ENCODE peak calls at places on chromosomes 12 and 14, in four cellular contexts. One of them, this sample, is unnamed.

GRCh38 chr14:95362180-95362494 is 42.4 kb upstream of the CLMN start:
- DNase-seq in dorsolateral prefrontal cortex: no peak
- DNase-seq in HAP-1: no peak
- DNase-seq in CD4-positive, alpha-beta memory T cell: no peak
- DNase-seq in this sample: no peak

GRCh38 chr12:3962661-3963483 is 89.7 kb upstream of the PARP11 start:
- DNase-seq in dorsolateral prefrontal cortex: no peak
- DNase-seq in HAP-1: no peak
- DNase-seq in CD4-positive, alpha-beta memory T cell: peak; percentile 87
- DNase-seq in this sample: no peak

GRCh38 chr12:21989819-21990412 is 48.7 kb upstream of the ABCC9 start:
- DNase-seq in dorsolateral prefrontal cortex: no peak
- DNase-seq in CD4-positive, alpha-beta memory T cell: no peak
- DNase-seq in HAP-1: no peak
- DNase-seq in this sample: no peak

GRCh38 chr14:95121911-95122696 is 35.2 kb downstream of the DICER1 start:
- DNase-seq in HAP-1: no peak
- DNase-seq in dorsolateral prefrontal cortex: no peak
- DNase-seq in CD4-positive, alpha-beta memory T cell: no peak
- DNase-seq in this sample: no peak

GRCh38 chr12:100077367-100077766 is 65.3 kb downstream of the BLTP3B start:
- DNase-seq in CD4-positive, alpha-beta memory T cell: no peak
- DNase-seq in dorsolateral prefrontal cortex: no peak
- DNase-seq in HAP-1: no peak
- DNase-seq in this sample: no peak

GRCh38 chr14:79629372-79629771 is 581.9 kb downstream of the DIO2 start:
- DNase-seq in HAP-1: no peak
- DNase-seq in dorsolateral prefrontal cortex: no peak
- DNase-seq in CD4-positive, alpha-beta memory T cell: no peak
- DNase-seq in this sample: no peak

GRCh38 chr12:108511633-108512540 is 3.2 kb upstream of the FICD start:
- DNase-seq in dorsolateral prefrontal cortex: peak; percentile 84
- DNase-seq in CD4-positive, alpha-beta memory T cell: peak; percentile 72
- DNase-seq in HAP-1: peak; percentile 84
- DNase-seq in this sample: no peak

GRCh38 chr14:94163806-94164205 is 10.3 kb upstream of the PPP4R4 start:
- DNase-seq in HAP-1: no peak
- DNase-seq in dorsolateral prefrontal cortex: no peak
- DNase-seq in CD4-positive, alpha-beta memory T cell: no peak
- DNase-seq in this sample: no peak

GRCh38 chr12:38102197-38102596 is 214.4 kb upstream of the ALG10B start:
- DNase-seq in CD4-positive, alpha-beta memory T cell: no peak
- DNase-seq in dorsolateral prefrontal cortex: no peak
- DNase-seq in HAP-1: no peak
- DNase-seq in this sample: no peak

GRCh38 chr12:38101753-38102152 is 214.8 kb upstream of the ALG10B start:
- DNase-seq in CD4-positive, alpha-beta memory T cell: no peak
- DNase-seq in HAP-1: no peak
- DNase-seq in dorsolateral prefrontal cortex: no peak
- DNase-seq in this sample: no peak

DNA sequence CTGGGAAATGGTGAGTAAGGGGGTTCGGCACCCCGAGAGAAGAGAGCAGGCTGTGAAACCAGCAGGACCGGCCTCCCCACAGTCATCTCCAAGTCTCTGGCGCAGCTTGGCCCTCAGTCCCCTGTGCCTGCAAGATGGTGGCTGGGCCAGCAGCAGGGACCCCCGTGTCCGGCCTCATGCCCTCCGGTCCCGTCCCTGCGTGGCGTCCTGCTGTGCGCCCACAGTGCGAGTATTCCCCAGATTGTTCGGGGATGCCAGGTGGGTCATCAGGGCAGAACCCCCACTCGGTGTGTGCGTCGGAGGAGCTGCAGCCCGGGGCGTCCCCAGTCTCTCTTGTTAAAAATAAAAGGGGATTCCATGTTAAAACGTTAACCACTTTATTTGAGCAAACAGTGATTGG is 216.9 kb upstream of the ALG10B start:
- DNase-seq in HAP-1: no peak
- DNase-seq in dorsolateral prefrontal cortex: no peak
- DNase-seq in CD4-positive, alpha-beta memory T cell: no peak
- DNase-seq in this sample: no peak
- H3K4me3 ChIP-seq in HAP-1: no peak overlapping the region
- H3K4me3 ChIP-seq in dorsolateral prefrontal cortex: no peak overlapping the region
- H3K4me3 ChIP-seq in CD4-positive, alpha-beta memory T cell: no peak overlapping the region
- H3K4me3 ChIP-seq in this sample: no peak overlapping the region

GRCh38 chr14:59918824-59919581 is 941 bp upstream of the LRRC9 start:
- DNase-seq in HAP-1: peak; percentile 31
- DNase-seq in CD4-positive, alpha-beta memory T cell: no peak
- DNase-seq in dorsolateral prefrontal cortex: no peak
- DNase-seq in this sample: no peak
- H3K4me3 ChIP-seq in HAP-1: peak overlapping the region; percentile 43
- H3K4me3 ChIP-seq in CD4-positive, alpha-beta memory T cell: peak overlapping the region; percentile 31
- H3K4me3 ChIP-seq in dorsolateral prefrontal cortex: peak overlapping the region; percentile 71
- H3K4me3 ChIP-seq in this sample: peak overlapping the region; percentile 44

DNA sequence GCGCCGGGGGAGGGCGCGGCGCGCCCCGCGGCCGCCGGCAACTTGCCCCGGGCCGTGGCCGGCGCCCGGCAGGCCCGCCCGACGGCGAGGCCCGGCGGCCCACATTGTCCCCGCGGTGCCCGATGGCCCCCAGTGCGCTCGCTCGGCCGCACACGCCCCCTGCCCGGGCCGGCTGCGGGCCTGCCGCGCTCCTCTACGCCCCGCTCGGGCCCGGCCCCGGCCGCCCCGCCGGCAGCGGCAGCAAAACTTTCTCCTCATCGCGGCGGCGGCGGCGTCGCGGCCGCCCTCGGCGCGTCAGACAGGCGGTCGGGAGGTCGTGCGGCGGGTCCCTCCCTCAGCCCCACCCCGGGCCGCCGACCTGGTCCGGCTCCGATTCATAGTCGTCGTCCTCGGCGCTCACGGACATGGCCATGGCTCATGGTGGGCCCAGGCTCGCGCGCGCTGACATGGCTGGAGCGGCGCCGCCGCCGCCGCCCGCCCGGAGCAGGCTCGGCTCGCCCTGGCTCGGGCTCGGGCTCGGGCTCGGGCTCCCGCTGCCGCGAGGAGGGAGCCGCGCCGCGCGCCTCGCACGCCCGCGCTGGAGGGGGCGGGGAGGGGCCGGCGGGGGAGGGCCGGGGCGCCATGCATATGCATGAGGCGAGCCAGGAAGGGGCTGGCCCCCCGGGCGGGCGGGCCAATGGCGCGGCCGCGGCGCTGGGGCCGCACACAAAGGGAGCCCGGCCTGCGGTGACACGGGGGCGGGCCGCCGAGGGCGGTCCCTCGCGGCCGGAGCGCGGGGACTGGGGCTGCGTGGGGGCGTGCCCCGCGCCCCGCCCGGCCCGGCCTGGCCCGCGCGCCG is 67.1 kb downstream of the RNF34 start:
- DNase-seq in CD4-positive, alpha-beta memory T cell: peak; percentile 87
- DNase-seq in dorsolateral prefrontal cortex: peak; percentile 86
- DNase-seq in HAP-1: peak; percentile 92
- DNase-seq in this sample: peak; percentile 60
- H3K4me3 ChIP-seq in CD4-positive, alpha-beta memory T cell: peak overlapping the region; percentile 35
- H3K4me3 ChIP-seq in dorsolateral prefrontal cortex: peak overlapping the region; percentile 66
- H3K4me3 ChIP-seq in HAP-1: peak overlapping the region; percentile 53
- H3K4me3 ChIP-seq in this sample: peak overlapping the region; percentile 60

GRCh38 chr14:24325963-24326362 is 8.9 kb downstream of the ADCY4 start:
- DNase-seq in CD4-positive, alpha-beta memory T cell: no peak
- DNase-seq in dorsolateral prefrontal cortex: no peak
- DNase-seq in HAP-1: no peak
- DNase-seq in this sample: no peak
- H3K4me3 ChIP-seq in CD4-positive, alpha-beta memory T cell: no peak overlapping the region
- H3K4me3 ChIP-seq in dorsolateral prefrontal cortex: no peak overlapping the region
- H3K4me3 ChIP-seq in HAP-1: no peak overlapping the region
- H3K4me3 ChIP-seq in this sample: no peak overlapping the region

This sample was measured in skeletal muscle cell.